ENCODE peak calls at places on chromosomes 2 and 18, in four cellular contexts. One of them, this sample, is unnamed.
A peak's percentile ranks its signal among the peaks of the same experiment; 100 is the strongest.

GRCh38 chr2:20061476-20061875 is 10.0 kb upstream of the LAPTM4A start:
- DNase-seq in HCT116: no peak
- DNase-seq in GM12878: no peak
- DNase-seq in HepG2: no peak
- DNase-seq in this sample: no peak

GRCh38 chr2:232330068-232330999 is 48.2 kb upstream of the ALPP start:
- DNase-seq in HCT116: no peak
- DNase-seq in GM12878: no peak
- DNase-seq in HepG2: no peak
- DNase-seq in this sample: no peak

GRCh38 chr2:109300582-109300981 is 171.6 kb downstream of the SH3RF3 start:
- DNase-seq in HCT116: no peak
- DNase-seq in GM12878: no peak
- DNase-seq in HepG2: no peak
- DNase-seq in this sample: no peak

GRCh38 chr18:55275042-55275897 is 312.7 kb downstream of the TCF4 start:
- DNase-seq in HCT116: no peak
- DNase-seq in GM12878: no peak
- DNase-seq in HepG2: no peak
- DNase-seq in this sample: no peak

GRCh38 chr2:48183991-48184390 is 277.7 kb upstream of the FBXO11 start:
- DNase-seq in HCT116: no peak
- DNase-seq in GM12878: no peak
- DNase-seq in HepG2: no peak
- DNase-seq in this sample: no peak

GRCh38 chr2:54813584-54813983 is 90.1 kb downstream of the EML6 start:
- DNase-seq in HCT116: no peak
- DNase-seq in GM12878: no peak
- DNase-seq in HepG2: no peak
- DNase-seq in this sample: no peak

GRCh38 chr18:38940863-38941531 is 1375.4 kb upstream of the CELF4 start:
- DNase-seq in HCT116: peak; percentile 77
- DNase-seq in GM12878: peak; percentile 99
- DNase-seq in HepG2: peak; percentile 57
- DNase-seq in this sample: no peak

GRCh38 chr2:224778474-224778877 is 62.3 kb upstream of the CCDC195 start:
- DNase-seq in HCT116: peak; percentile 46
- DNase-seq in GM12878: peak; percentile 39
- DNase-seq in HepG2: peak; percentile 56
- DNase-seq in this sample: peak; percentile 56

GRCh38 chr18:11994346-11994707 is 13.0 kb downstream of the IMPA2 start:
- DNase-seq in HCT116: no peak
- DNase-seq in GM12878: no peak
- DNase-seq in HepG2: peak; percentile 83
- DNase-seq in this sample: no peak

GRCh38 chr2:9420495-9420894 is 2.8 kb downstream of the ITGB1BP1 start:
- DNase-seq in HCT116: no peak
- DNase-seq in GM12878: no peak
- DNase-seq in HepG2: peak; percentile 39
- DNase-seq in this sample: no peak

GRCh38 chr2:9423922-9424272 is 443 bp downstream of the CPSF3 start:
- DNase-seq in HCT116: no peak
- DNase-seq in GM12878: no peak
- DNase-seq in HepG2: peak; percentile 24
- DNase-seq in this sample: no peak

GRCh38 chr2:9422321-9423099 is 818 bp downstream of the ITGB1BP1 start:
- DNase-seq in HCT116: peak; percentile 18
- DNase-seq in GM12878: no peak
- DNase-seq in HepG2: peak; percentile 47
- DNase-seq in this sample: no peak

GRCh38 chr2:9424447-9425164 is 1.2 kb downstream of the CPSF3 start:
- DNase-seq in HCT116: no peak
- DNase-seq in GM12878: no peak
- DNase-seq in HepG2: no peak
- DNase-seq in this sample: no peak

DNA sequence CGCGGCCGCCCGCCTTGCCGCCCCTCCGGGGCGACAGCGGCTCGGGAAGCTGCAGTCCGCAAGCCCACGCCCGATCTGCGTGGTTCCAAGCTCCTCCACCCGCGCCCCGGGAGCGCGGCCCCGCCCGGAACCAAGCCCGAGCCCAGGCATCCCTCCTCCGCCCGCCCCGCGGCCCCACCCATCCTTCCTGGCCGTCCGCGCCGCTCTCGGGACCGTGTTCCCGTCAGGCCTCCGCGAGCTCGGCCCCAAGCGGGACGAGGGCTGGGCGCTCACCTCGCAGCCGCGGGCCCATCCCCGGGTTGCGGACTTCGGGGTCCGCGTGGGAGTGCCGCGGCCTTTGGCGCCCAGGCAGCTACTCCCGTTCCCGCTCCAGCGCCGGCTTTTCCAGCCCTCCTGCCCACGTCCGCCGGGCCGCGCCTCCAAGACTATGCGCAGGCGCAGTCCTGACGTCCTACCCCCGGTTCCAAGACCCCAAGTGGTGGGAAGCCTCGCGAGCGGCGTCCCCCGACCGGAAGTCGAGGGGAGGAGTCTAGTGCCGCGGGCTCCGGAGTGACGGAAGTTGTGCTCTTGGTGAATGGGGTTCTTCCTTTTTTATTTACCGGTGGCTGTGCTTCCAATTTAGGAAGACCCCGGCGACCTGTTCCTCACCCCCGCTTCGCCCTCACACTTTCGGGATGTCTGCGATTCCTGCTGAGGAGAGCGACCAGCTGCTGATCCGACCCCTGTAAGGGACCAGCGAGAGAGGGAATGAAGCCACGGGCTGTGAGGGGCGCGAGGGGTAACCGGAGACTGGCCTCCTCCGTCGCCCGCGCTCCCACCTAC is at the start of the genes CPSF3 and ITGB1BP1:
- DNase-seq in HCT116: peak; percentile 94
- DNase-seq in GM12878: peak; percentile 88
- DNase-seq in HepG2: peak; percentile 98
- DNase-seq in this sample: peak; percentile 84
- TF ChIP-seq EZH2 in HCT116: no peak
- TF ChIP-seq EZH2 in GM12878: no peak
- TF ChIP-seq EZH2 in HepG2: no peak
- TF ChIP-seq EZH2 in this sample: no peak

GRCh38 chr18:48834421-48835011 is 116.2 kb downstream of the SMAD7 start:
- DNase-seq in HCT116: peak; percentile 74
- DNase-seq in GM12878: peak; percentile 81
- DNase-seq in HepG2: no peak
- DNase-seq in this sample: peak; percentile 51
- TF ChIP-seq POLR2AphosphoS5 in HCT116: peak; percentile 56
- TF ChIP-seq POLR2AphosphoS5 in GM12878: peak; percentile 1
- TF ChIP-seq POLR2AphosphoS5 in HepG2: no peak
- TF ChIP-seq POLR2AphosphoS5 in this sample: no peak

GRCh38 chr2:70627499-70627898 is 73.9 kb upstream of the TGFA start:
- DNase-seq in HCT116: no peak
- DNase-seq in GM12878: no peak
- DNase-seq in HepG2: peak; percentile 24
- DNase-seq in this sample: no peak
- TF ChIP-seq EZH2 in HCT116: no peak
- TF ChIP-seq EZH2 in GM12878: no peak
- TF ChIP-seq EZH2 in HepG2: no peak
- TF ChIP-seq EZH2 in this sample: no peak

GRCh38 chr2:128564551-128564950 is 245.9 kb upstream of the HS6ST1 start:
- DNase-seq in HCT116: no peak
- DNase-seq in GM12878: no peak
- DNase-seq in HepG2: no peak
- DNase-seq in this sample: no peak

GRCh38 chr2:128562471-128563347 is 244.0 kb upstream of the HS6ST1 start:
- DNase-seq in HCT116: no peak
- DNase-seq in GM12878: no peak
- DNase-seq in HepG2: no peak
- DNase-seq in this sample: no peak

GRCh38 chr2:128564131-128564530 is 245.5 kb upstream of the HS6ST1 start:
- DNase-seq in HCT116: no peak
- DNase-seq in GM12878: no peak
- DNase-seq in HepG2: no peak
- DNase-seq in this sample: no peak

GRCh38 chr2:128565441-128565840 is 246.8 kb upstream of the HS6ST1 start:
- DNase-seq in HCT116: no peak
- DNase-seq in GM12878: no peak
- DNase-seq in HepG2: no peak
- DNase-seq in this sample: no peak

GRCh38 chr2:128563348-128563687 is 244.7 kb upstream of the HS6ST1 start:
- DNase-seq in HCT116: no peak
- DNase-seq in GM12878: no peak
- DNase-seq in HepG2: no peak
- DNase-seq in this sample: no peak
- TF ChIP-seq POLR2AphosphoS5 in HCT116: no peak
- TF ChIP-seq POLR2AphosphoS5 in GM12878: no peak
- TF ChIP-seq POLR2AphosphoS5 in HepG2: no peak
- TF ChIP-seq POLR2AphosphoS5 in this sample: no peak

DNA sequence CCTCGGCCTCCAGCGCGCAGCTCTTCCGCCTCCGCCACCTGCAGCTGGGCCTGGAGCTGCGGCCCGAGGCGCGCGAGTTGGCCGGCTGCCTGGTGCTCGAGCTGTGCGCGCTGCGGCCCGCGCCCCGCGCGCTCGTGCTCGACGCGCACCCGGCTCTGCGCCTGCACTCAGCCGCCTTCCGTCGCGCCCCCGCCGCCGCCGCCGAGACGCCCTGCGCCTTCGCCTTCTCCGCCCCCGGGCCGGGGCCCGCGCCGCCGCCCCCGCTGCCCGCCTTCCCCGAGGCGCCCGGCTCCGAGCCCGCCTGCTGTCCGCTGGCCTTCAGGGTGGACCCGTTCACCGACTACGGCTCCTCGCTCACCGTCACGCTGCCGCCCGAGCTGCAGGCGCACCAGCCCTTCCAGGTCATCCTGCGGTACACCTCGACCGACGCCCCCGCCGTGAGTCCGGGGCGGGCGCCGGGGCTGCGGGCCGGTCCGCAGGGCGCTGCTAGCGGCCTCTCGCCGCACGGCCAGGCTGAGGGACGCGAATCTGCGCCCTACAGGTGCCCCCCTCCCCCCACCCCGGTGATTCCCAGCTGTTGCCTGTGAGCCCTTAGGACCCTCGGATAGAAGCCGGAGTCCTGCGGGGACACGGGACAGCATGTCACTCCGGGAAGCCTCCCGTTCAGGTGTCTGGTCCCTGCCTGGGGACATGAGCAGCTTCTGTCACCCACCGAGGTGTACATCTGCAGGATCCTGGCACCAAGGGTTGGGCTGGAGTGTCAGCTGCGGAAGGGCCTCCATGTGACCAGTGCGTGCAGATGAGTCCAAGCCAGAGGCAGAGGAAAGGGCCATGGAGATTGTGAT is 616 bp downstream of the RNPEPL1 start:
- DNase-seq in HCT116: no peak
- DNase-seq in GM12878: no peak
- DNase-seq in HepG2: no peak
- DNase-seq in this sample: no peak
- TF ChIP-seq EZH2 in HCT116: no peak
- TF ChIP-seq EZH2 in GM12878: no peak
- TF ChIP-seq EZH2 in HepG2: no peak
- TF ChIP-seq EZH2 in this sample: no peak

GRCh38 chr2:64638502-64639120 is 15.1 kb downstream of the SERTAD2 start:
- DNase-seq in HCT116: no peak
- DNase-seq in GM12878: no peak
- DNase-seq in HepG2: no peak
- DNase-seq in this sample: no peak

GRCh38 chr2:64637931-64638330 is 15.8 kb downstream of the SERTAD2 start:
- DNase-seq in HCT116: no peak
- DNase-seq in GM12878: no peak
- DNase-seq in HepG2: no peak
- DNase-seq in this sample: no peak

GRCh38 chr2:64636105-64636873 is 17.4 kb downstream of the SERTAD2 start:
- DNase-seq in HCT116: no peak
- DNase-seq in GM12878: peak; percentile 71
- DNase-seq in HepG2: no peak
- DNase-seq in this sample: no peak

GRCh38 chr2:64634338-64635267 is 19.1 kb downstream of the SERTAD2 start:
- DNase-seq in HCT116: no peak
- DNase-seq in GM12878: no peak
- DNase-seq in HepG2: no peak
- DNase-seq in this sample: no peak

GRCh38 chr2:64637000-64637628 is 16.6 kb downstream of the SERTAD2 start:
- DNase-seq in HCT116: no peak
- DNase-seq in GM12878: peak; percentile 54
- DNase-seq in HepG2: no peak
- DNase-seq in this sample: no peak
- TF ChIP-seq POLR2AphosphoS5 in HCT116: no peak
- TF ChIP-seq POLR2AphosphoS5 in GM12878: no peak
- TF ChIP-seq POLR2AphosphoS5 in HepG2: no peak
- TF ChIP-seq POLR2AphosphoS5 in this sample: no peak

GRCh38 chr2:156331572-156332451 is 709 bp downstream of the NR4A2 start:
- DNase-seq in HCT116: no peak
- DNase-seq in GM12878: no peak
- DNase-seq in HepG2: no peak
- DNase-seq in this sample: no peak
- TF ChIP-seq EZH2 in HCT116: no peak
- TF ChIP-seq EZH2 in GM12878: peak; percentile 27
- TF ChIP-seq EZH2 in HepG2: peak; percentile 84
- TF ChIP-seq EZH2 in this sample: no peak

GRCh38 chr18:41517142-41517541 is 437.9 kb upstream of the PIK3C3 start:
- DNase-seq in HCT116: no peak
- DNase-seq in GM12878: no peak
- DNase-seq in HepG2: no peak
- DNase-seq in this sample: no peak

DNA sequence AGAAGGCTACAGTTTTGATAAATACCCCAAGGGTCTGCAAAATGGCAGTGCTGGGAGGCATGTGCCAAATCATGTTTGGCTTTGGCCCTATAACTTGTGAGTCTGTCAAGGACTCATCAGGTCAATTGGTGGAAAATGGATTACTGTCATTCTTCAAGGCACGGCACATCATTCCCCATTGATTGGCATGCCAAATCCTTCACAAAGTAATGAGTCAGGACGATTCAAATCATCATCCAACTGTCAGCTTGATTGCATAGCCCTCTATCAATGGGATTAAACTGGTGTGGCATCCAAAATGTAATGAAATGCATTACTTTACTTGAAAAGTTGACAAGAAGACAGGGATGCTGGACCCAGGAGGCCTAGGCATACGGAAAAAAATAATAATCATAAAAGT is 441.6 kb upstream of the PIK3C3 start:
- DNase-seq in HCT116: no peak
- DNase-seq in GM12878: no peak
- DNase-seq in HepG2: no peak
- DNase-seq in this sample: no peak
- TF ChIP-seq POLR2AphosphoS5 in HCT116: no peak
- TF ChIP-seq POLR2AphosphoS5 in GM12878: no peak
- TF ChIP-seq POLR2AphosphoS5 in HepG2: no peak
- TF ChIP-seq POLR2AphosphoS5 in this sample: no peak